ENCODE peak calls at places on chromosomes 7 and 10, in seven cellular contexts. One of them, this sample, is unnamed.

GRCh38 chr10:67666416-67667043 is 29.5 kb downstream of the CTNNA3 start:
- DNase-seq in transverse colon: no peak
- DNase-seq in A549: peak
- DNase-seq in tibial nerve: no peak
- DNase-seq in GM12891: no peak
- DNase-seq in esophagus muscularis mucosa: no peak
- DNase-seq in H54: no peak
- DNase-seq in this sample: peak

GRCh38 chr10:58967551-58968418 is 208.7 kb upstream of the PHYHIPL start:
- DNase-seq in transverse colon: no peak
- DNase-seq in A549: peak
- DNase-seq in tibial nerve: no peak
- DNase-seq in GM12891: no peak
- DNase-seq in esophagus muscularis mucosa: no peak
- DNase-seq in H54: peak
- DNase-seq in this sample: no peak

GRCh38 chr10:28920091-28920490 is 242.8 kb downstream of the BAMBI start:
- DNase-seq in transverse colon: no peak
- DNase-seq in A549: no peak
- DNase-seq in tibial nerve: no peak
- DNase-seq in GM12891: no peak
- DNase-seq in esophagus muscularis mucosa: no peak
- DNase-seq in H54: no peak
- DNase-seq in this sample: no peak

GRCh38 chr7:1741751-1742554 is 71.9 kb downstream of the ELFN1 start:
- DNase-seq in transverse colon: peak
- DNase-seq in A549: no peak
- DNase-seq in tibial nerve: no peak
- DNase-seq in GM12891: peak
- DNase-seq in esophagus muscularis mucosa: no peak
- DNase-seq in H54: no peak
- DNase-seq in this sample: no peak

GRCh38 chr7:3991771-3992231 is 690.3 kb upstream of the FOXK1 start:
- DNase-seq in transverse colon: no peak
- DNase-seq in A549: no peak
- DNase-seq in tibial nerve: no peak
- DNase-seq in GM12891: no peak
- DNase-seq in esophagus muscularis mucosa: no peak
- DNase-seq in H54: no peak
- DNase-seq in this sample: no peak

GRCh38 chr7:78769551-78770101 is 683.8 kb downstream of the MAGI2 start:
- DNase-seq in transverse colon: no peak
- DNase-seq in A549: no peak
- DNase-seq in tibial nerve: no peak
- DNase-seq in GM12891: no peak
- DNase-seq in esophagus muscularis mucosa: no peak
- DNase-seq in H54: no peak
- DNase-seq in this sample: no peak

GRCh38 chr7:74059681-74060588 is 23.7 kb upstream of the LIMK1 start:
- DNase-seq in transverse colon: peak
- DNase-seq in A549: peak
- DNase-seq in tibial nerve: no peak
- DNase-seq in GM12891: no peak
- DNase-seq in esophagus muscularis mucosa: no peak
- DNase-seq in H54: no peak
- DNase-seq in this sample: no peak

GRCh38 chr7:22563115-22563514 is 63.1 kb upstream of the STEAP1B start:
- DNase-seq in transverse colon: no peak
- DNase-seq in A549: no peak
- DNase-seq in tibial nerve: no peak
- DNase-seq in GM12891: no peak
- DNase-seq in esophagus muscularis mucosa: peak
- DNase-seq in H54: no peak
- DNase-seq in this sample: no peak

GRCh38 chr7:108211382-108212201 is 81.4 kb upstream of the LAMB4 start:
- DNase-seq in transverse colon: peak
- DNase-seq in A549: peak
- DNase-seq in tibial nerve: no peak
- DNase-seq in GM12891: no peak
- DNase-seq in esophagus muscularis mucosa: no peak
- DNase-seq in H54: no peak
- DNase-seq in this sample: peak

GRCh38 chr10:94043431-94043990 is 49.8 kb downstream of the PLCE1 start:
- DNase-seq in transverse colon: no peak
- DNase-seq in A549: no peak
- DNase-seq in tibial nerve: no peak
- DNase-seq in GM12891: no peak
- DNase-seq in esophagus muscularis mucosa: no peak
- DNase-seq in H54: no peak
- DNase-seq in this sample: no peak

GRCh38 chr7:100827330-100828226 is at the start of gene EPHB4:
- DNase-seq in transverse colon: peak
- DNase-seq in A549: peak
- DNase-seq in tibial nerve: no peak
- DNase-seq in GM12891: peak
- DNase-seq in esophagus muscularis mucosa: no peak
- DNase-seq in H54: peak
- DNase-seq in this sample: peak

GRCh38 chr10:92891885-92892705 is 43.8 kb downstream of the EXOC6 start:
- DNase-seq in transverse colon: peak
- DNase-seq in A549: peak
- DNase-seq in tibial nerve: no peak
- DNase-seq in GM12891: no peak
- DNase-seq in esophagus muscularis mucosa: no peak
- DNase-seq in H54: peak
- DNase-seq in this sample: peak

GRCh38 chr10:75043256-75044121 is 68.0 kb upstream of the SAMD8 start:
- DNase-seq in transverse colon: no peak
- DNase-seq in A549: no peak
- DNase-seq in tibial nerve: no peak
- DNase-seq in GM12891: no peak
- DNase-seq in esophagus muscularis mucosa: no peak
- DNase-seq in H54: no peak
- DNase-seq in this sample: peak

GRCh38 chr10:132536241-132536963 is 1.2 kb upstream of the INPP5A start:
- DNase-seq in transverse colon: peak
- DNase-seq in A549: no peak
- DNase-seq in tibial nerve: peak
- DNase-seq in GM12891: no peak
- DNase-seq in esophagus muscularis mucosa: no peak
- DNase-seq in H54: no peak
- DNase-seq in this sample: no peak

GRCh38 chr10:115829501-115830215 is 443.3 kb downstream of the GFRA1 start:
- DNase-seq in transverse colon: no peak
- DNase-seq in A549: no peak
- DNase-seq in tibial nerve: no peak
- DNase-seq in GM12891: no peak
- DNase-seq in esophagus muscularis mucosa: no peak
- DNase-seq in H54: no peak
- DNase-seq in this sample: no peak

GRCh38 chr10:24552346-24553016 is 171.2 kb downstream of the ARHGAP21 start:
- DNase-seq in transverse colon: peak
- DNase-seq in A549: peak
- DNase-seq in tibial nerve: no peak
- DNase-seq in GM12891: peak
- DNase-seq in esophagus muscularis mucosa: peak
- DNase-seq in H54: peak
- DNase-seq in this sample: peak

GRCh38 chr10:103715430-103715829 is 139.9 kb downstream of the SH3PXD2A start:
- DNase-seq in transverse colon: no peak
- DNase-seq in A549: no peak
- DNase-seq in tibial nerve: no peak
- DNase-seq in GM12891: no peak
- DNase-seq in esophagus muscularis mucosa: no peak
- DNase-seq in H54: peak
- DNase-seq in this sample: no peak

GRCh38 chr10:84270708-84271107 is 25.9 kb downstream of the RGR start:
- DNase-seq in transverse colon: no peak
- DNase-seq in A549: no peak
- DNase-seq in tibial nerve: no peak
- DNase-seq in GM12891: no peak
- DNase-seq in esophagus muscularis mucosa: no peak
- DNase-seq in H54: no peak
- DNase-seq in this sample: no peak

GRCh38 chr10:47339759-47340612 is 8.2 kb upstream of the RBP3 start:
- DNase-seq in transverse colon: no peak
- DNase-seq in A549: no peak
- DNase-seq in tibial nerve: no peak
- DNase-seq in GM12891: no peak
- DNase-seq in esophagus muscularis mucosa: no peak
- DNase-seq in H54: no peak
- DNase-seq in this sample: no peak

GRCh38 chr10:125700355-125700911 is 17.5 kb upstream of the TEX36 start:
- DNase-seq in transverse colon: no peak
- DNase-seq in A549: no peak
- DNase-seq in tibial nerve: no peak
- DNase-seq in GM12891: no peak
- DNase-seq in esophagus muscularis mucosa: no peak
- DNase-seq in H54: no peak
- DNase-seq in this sample: no peak

GRCh38 chr7:92987543-92987942 is 130.2 kb downstream of the SAMD9 start:
- DNase-seq in transverse colon: no peak
- DNase-seq in A549: no peak
- DNase-seq in tibial nerve: no peak
- DNase-seq in GM12891: no peak
- DNase-seq in esophagus muscularis mucosa: no peak
- DNase-seq in H54: no peak
- DNase-seq in this sample: no peak

GRCh38 chr7:123657304-123657685 is 1.6 kb downstream of the LMOD2 start:
- DNase-seq in transverse colon: no peak
- DNase-seq in A549: no peak
- DNase-seq in tibial nerve: no peak
- DNase-seq in GM12891: no peak
- DNase-seq in esophagus muscularis mucosa: no peak
- DNase-seq in H54: no peak
- DNase-seq in this sample: no peak
- TF ChIP-seq POLR2A in transverse colon: no peak
- TF ChIP-seq POLR2A in A549: no peak
- TF ChIP-seq POLR2A in tibial nerve: no peak
- TF ChIP-seq POLR2A in GM12891: no peak
- TF ChIP-seq POLR2A in esophagus muscularis mucosa: no peak
- TF ChIP-seq POLR2A in H54: no peak
- TF ChIP-seq POLR2A in this sample: no peak

DNA sequence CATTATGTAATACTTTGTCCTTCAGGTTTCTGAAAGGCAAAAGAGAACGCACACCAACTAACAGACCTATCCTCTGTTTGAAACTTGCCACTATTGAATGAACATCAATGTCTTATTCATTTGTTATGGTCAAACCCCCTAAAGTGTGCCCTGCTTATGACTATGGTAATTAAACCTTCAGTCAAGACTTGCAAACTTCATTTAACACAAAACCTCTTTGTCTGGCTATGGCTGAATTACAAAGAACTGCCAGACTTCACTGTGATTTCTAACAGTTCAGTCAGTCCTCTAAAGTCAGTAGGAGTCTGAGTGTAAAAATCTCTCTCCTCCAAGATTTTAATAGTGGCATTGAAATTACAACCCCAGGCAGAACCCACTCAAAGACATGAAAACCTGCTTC is 702.5 kb upstream of the LRRN3 start:
- DNase-seq in transverse colon: no peak
- DNase-seq in A549: no peak
- DNase-seq in tibial nerve: no peak
- DNase-seq in GM12891: no peak
- DNase-seq in esophagus muscularis mucosa: no peak
- DNase-seq in H54: no peak
- DNase-seq in this sample: no peak
- TF ChIP-seq POLR2A in transverse colon: no peak
- TF ChIP-seq POLR2A in A549: no peak
- TF ChIP-seq POLR2A in tibial nerve: no peak
- TF ChIP-seq POLR2A in GM12891: no peak
- TF ChIP-seq POLR2A in esophagus muscularis mucosa: no peak
- TF ChIP-seq POLR2A in H54: no peak
- TF ChIP-seq POLR2A in this sample: no peak

DNA sequence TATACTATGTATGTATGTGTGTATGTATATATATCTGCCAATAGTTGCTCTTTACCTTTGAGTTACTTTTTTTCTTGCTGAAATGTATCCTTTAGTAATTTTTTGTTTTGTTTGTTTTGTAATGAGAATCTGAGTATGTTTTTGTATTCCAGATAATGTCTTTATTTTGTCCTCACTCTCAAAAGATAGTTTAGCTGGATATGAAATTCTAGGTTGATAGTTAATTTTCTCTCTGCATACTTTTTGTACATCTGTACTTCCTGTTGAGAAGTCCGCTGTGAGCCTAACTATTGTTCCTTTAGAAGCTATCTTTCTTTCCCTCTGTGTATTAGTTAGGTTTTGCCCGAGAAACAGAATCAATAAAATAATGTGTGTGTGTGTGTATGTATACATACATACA is 29.5 kb downstream of the BUB3 start:
- DNase-seq in transverse colon: no peak
- DNase-seq in A549: no peak
- DNase-seq in tibial nerve: no peak
- DNase-seq in GM12891: no peak
- DNase-seq in esophagus muscularis mucosa: no peak
- DNase-seq in H54: no peak
- DNase-seq in this sample: peak
- TF ChIP-seq POLR2A in transverse colon: no peak
- TF ChIP-seq POLR2A in A549: no peak
- TF ChIP-seq POLR2A in tibial nerve: no peak
- TF ChIP-seq POLR2A in GM12891: no peak
- TF ChIP-seq POLR2A in esophagus muscularis mucosa: no peak
- TF ChIP-seq POLR2A in H54: no peak
- TF ChIP-seq POLR2A in this sample: no peak

GRCh38 chr7:130139193-130139950 is 65.8 kb downstream of the TMEM209 start:
- DNase-seq in transverse colon: no peak
- DNase-seq in A549: no peak
- DNase-seq in tibial nerve: no peak
- DNase-seq in GM12891: no peak
- DNase-seq in esophagus muscularis mucosa: no peak
- DNase-seq in H54: no peak
- DNase-seq in this sample: no peak

GRCh38 chr7:130140551-130141160 is 64.5 kb downstream of the TMEM209 start:
- DNase-seq in transverse colon: no peak
- DNase-seq in A549: no peak
- DNase-seq in tibial nerve: no peak
- DNase-seq in GM12891: no peak
- DNase-seq in esophagus muscularis mucosa: no peak
- DNase-seq in H54: no peak
- DNase-seq in this sample: no peak

GRCh38 chr7:130141858-130142653 is 63.1 kb downstream of the TMEM209 start:
- DNase-seq in transverse colon: no peak
- DNase-seq in A549: no peak
- DNase-seq in tibial nerve: no peak
- DNase-seq in GM12891: no peak
- DNase-seq in esophagus muscularis mucosa: no peak
- DNase-seq in H54: no peak
- DNase-seq in this sample: peak

GRCh38 chr7:130142654-130143333 is 62.4 kb downstream of the TMEM209 start:
- DNase-seq in transverse colon: no peak
- DNase-seq in A549: no peak
- DNase-seq in tibial nerve: no peak
- DNase-seq in GM12891: no peak
- DNase-seq in esophagus muscularis mucosa: no peak
- DNase-seq in H54: no peak
- DNase-seq in this sample: no peak

GRCh38 chr7:130141161-130141857 is 63.9 kb downstream of the TMEM209 start:
- DNase-seq in transverse colon: peak
- DNase-seq in A549: no peak
- DNase-seq in tibial nerve: peak
- DNase-seq in GM12891: peak
- DNase-seq in esophagus muscularis mucosa: no peak
- DNase-seq in H54: no peak
- DNase-seq in this sample: peak
- TF ChIP-seq POLR2A in transverse colon: peak
- TF ChIP-seq POLR2A in A549: no peak
- TF ChIP-seq POLR2A in tibial nerve: peak
- TF ChIP-seq POLR2A in GM12891: peak
- TF ChIP-seq POLR2A in esophagus muscularis mucosa: no peak
- TF ChIP-seq POLR2A in H54: no peak
- TF ChIP-seq POLR2A in this sample: peak

GRCh38 chr10:86755740-86756510 is 494 bp upstream of the BMPR1A start:
- DNase-seq in transverse colon: peak
- DNase-seq in A549: peak
- DNase-seq in tibial nerve: peak
- DNase-seq in GM12891: peak
- DNase-seq in esophagus muscularis mucosa: peak
- DNase-seq in H54: peak
- DNase-seq in this sample: peak
- TF ChIP-seq POLR2A in transverse colon: peak
- TF ChIP-seq POLR2A in A549: peak
- TF ChIP-seq POLR2A in tibial nerve: peak
- TF ChIP-seq POLR2A in GM12891: peak
- TF ChIP-seq POLR2A in esophagus muscularis mucosa: peak
- TF ChIP-seq POLR2A in H54: peak
- TF ChIP-seq POLR2A in this sample: peak